ENCODE peak calls at places on chromosomes 7 and 10, in five cellular contexts. X is uterus, B is endothelial cell of umbilical vein, N is esophagus squamous epithelium, F is nephron progenitor cell. G is an unnamed sample.

GRCh38 chr7:415646-416525 is 103.8 kb downstream of the PDGFA start:
- DNase-seq in X (no peak), F (no peak), B (no peak), N (no peak), G (no peak)

GRCh38 chr7:119900996-119901395 is 372.0 kb upstream of the KCND2 start:
- DNase-seq in X (no peak), F (no peak), B (no peak), N (no peak), G (no peak)

GRCh38 chr7:338295-339061 is 48.5 kb downstream of the FOXL3 start:
- DNase-seq in X (no peak), N (no peak), B (no peak), F (no peak), G (no peak)

GRCh38 chr7:70728873-70729552 is 402.9 kb upstream of the GALNT17 start:
- DNase-seq in X (no peak), B (no peak), N (no peak), F (no peak), G (no peak)

GRCh38 chr10:48541144-48541795 is 63.6 kb downstream of the ARHGAP22 start:
- DNase-seq in F (no peak), B (no peak), N (no peak), X (no peak), G (no peak)

GRCh38 chr7:136062625-136063336 is 85.6 kb upstream of the MTPN start:
- DNase-seq in F (no peak), N (no peak), X (no peak), B (no peak), G (no peak)

GRCh38 chr10:132096863-132097478 is 31.2 kb downstream of the JAKMIP3 start:
- DNase-seq in X (no peak), B (no peak), N (no peak), F (no peak), G (no peak)

GRCh38 chr7:33964417-33965115 is 59.2 kb downstream of the BMPER start:
- DNase-seq in B (no peak), F (no peak), N (no peak), X (no peak), G (no peak)

GRCh38 chr7:41907444-41907843 is 204.6 kb upstream of the INHBA start:
- DNase-seq in N (no peak), B (no peak), X (no peak), F (no peak), G (no peak)

GRCh38 chr10:3654496-3654895 is 130.5 kb downstream of the KLF6 start:
- DNase-seq in B (no peak), N (no peak), F (no peak), X (no peak), G (no peak)

GRCh38 chr7:50660040-50660829 is 95.0 kb upstream of the DDC start:
- DNase-seq in N (peak), B (no peak), X (peak), F (no peak), G (no peak)

GRCh38 chr10:69861251-69862240 is 59.8 kb downstream of the COL13A1 start:
- DNase-seq in X (no peak), F (no peak), B (peak), N (no peak), G (no peak)
- TF ChIP-seq CTCF in X (no peak), F (no peak), B (peak), N (no peak), G (no peak)

DNA sequence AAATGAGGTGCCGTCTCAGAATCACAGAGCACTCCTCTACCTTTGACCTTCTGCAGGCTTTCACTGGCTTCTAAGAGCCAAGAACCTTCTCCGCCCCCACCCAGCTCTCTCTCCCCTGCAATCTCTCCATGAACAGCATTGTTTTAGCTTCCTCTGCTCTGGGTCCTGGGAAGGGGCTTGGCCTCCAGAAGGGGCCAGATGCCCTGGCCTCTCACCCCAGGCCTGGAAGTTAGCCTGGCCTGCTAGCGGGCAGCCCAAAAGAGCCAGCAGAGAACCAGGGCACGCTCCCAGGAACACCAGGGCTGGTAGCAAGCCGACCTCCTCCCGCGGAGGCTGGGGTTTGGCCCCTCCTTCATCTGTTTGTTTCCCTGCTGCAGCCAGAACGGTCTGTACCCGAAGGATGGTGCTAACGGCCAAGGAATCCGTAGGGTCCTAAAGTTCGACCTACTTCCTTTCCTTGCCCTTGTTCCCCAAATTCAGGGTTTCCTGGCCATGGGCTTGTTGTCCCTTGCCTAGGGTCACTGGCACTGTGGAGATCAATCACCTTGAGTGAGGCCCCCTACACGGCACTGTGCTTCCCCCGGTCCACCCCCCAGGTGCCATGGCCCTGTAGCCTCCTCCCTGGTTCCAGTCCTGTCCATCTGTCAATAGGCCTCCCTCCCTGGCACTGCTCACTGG is 18.7 kb upstream of the DDIT4 start:
- DNase-seq in N (no peak), B (peak), F (peak), X (peak), G (peak)
- TF ChIP-seq CTCF in N (no peak), B (no peak), F (no peak), X (no peak), G (no peak)

GRCh38 chr10:59234814-59235429 is 58.5 kb downstream of the PHYHIPL start:
- DNase-seq in N (no peak), B (peak), X (no peak), F (peak), G (no peak)
- TF ChIP-seq CTCF in N (no peak), B (peak), X (peak), F (peak), G (peak)

DNA sequence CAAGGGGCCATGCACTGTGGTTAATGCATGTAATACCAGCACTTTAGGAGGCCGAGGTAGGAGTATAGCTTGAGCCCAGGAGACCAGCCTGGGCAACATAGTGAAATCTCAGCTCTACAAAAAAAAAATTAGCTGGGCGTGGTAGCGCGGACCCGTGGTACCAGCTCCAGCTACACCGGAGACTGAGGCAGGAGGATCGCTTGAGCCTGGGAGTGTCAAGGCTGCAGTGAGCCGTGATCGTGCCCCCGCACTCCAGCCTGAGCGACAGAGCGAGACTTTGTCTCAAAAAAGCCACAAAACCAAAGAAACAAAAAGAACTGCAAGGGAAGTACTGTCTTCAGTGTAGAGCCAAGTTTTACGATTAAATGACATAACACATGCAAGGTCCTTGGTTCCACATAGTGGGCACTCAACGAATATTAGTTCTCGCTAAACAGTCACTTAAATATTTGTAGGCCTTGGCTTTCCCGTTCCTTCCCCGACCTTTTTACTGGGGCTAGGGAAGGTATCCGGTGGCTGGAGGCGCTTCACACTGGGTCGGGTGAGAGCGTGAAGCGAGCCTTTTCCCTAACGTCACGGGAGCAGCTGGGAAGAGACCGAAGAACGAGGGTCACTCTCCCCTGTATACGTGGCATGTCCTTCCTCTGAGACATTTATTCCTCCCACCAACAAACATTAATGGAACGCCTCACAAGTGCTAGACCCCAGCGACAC is 995 bp upstream of the SND1 start:
- DNase-seq in B (no peak), F (no peak), X (no peak), N (no peak), G (peak)
- TF ChIP-seq CTCF in B (no peak), F (no peak), X (no peak), N (no peak), G (no peak)

DNA sequence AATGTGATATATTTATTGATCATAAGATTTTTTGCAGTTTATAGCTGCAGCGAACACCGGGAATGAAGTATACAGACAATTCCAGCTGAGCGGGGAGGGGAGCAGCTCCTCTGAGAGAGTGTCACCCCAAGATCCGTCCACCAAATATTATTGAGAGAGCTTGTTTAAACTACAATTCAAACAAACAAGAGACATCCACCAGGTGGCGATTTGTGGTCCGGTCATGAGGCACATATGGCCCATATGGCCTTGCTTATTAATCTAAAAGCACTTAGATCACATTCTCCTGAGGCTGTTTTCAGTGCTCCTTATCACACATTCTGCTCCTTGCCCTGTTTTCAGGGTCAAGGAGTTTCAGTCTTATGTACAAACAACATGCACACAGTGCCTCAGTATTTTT is 83.1 kb downstream of the THSD7A start:
- DNase-seq in N (no peak), B (no peak), F (no peak), X (no peak), G (no peak)
- TF ChIP-seq CTCF in N (no peak), B (no peak), F (no peak), X (no peak), G (no peak)

GRCh38 chr7:156099085-156099484 is 286.8 kb upstream of the SHH start:
- DNase-seq in B (no peak), F (no peak), X (no peak), N (no peak), G (no peak)

GRCh38 chr7:156104501-156105336 is 292.5 kb upstream of the SHH start:
- DNase-seq in B (no peak), F (no peak), X (no peak), N (no peak), G (no peak)

GRCh38 chr7:156105337-156106106 is 293.3 kb upstream of the SHH start:
- DNase-seq in N (no peak), F (no peak), B (no peak), X (no peak), G (no peak)

GRCh38 chr7:156101355-156101754 is 289.1 kb upstream of the SHH start:
- DNase-seq in N (no peak), X (no peak), B (no peak), F (no peak), G (no peak)

GRCh38 chr7:156102267-156102666 is 290.0 kb upstream of the SHH start:
- DNase-seq in X (no peak), F (no peak), B (no peak), N (no peak), G (no peak)
- TF ChIP-seq CTCF in X (no peak), F (no peak), B (no peak), N (no peak), G (no peak)

GRCh38 chr10:52314007-52314821 is at the start of gene DKK1:
- DNase-seq in N (no peak), F (peak), B (peak), X (peak), G (peak)
- TF ChIP-seq CTCF in N (no peak), F (peak), B (peak), X (peak), G (peak)

DNA sequence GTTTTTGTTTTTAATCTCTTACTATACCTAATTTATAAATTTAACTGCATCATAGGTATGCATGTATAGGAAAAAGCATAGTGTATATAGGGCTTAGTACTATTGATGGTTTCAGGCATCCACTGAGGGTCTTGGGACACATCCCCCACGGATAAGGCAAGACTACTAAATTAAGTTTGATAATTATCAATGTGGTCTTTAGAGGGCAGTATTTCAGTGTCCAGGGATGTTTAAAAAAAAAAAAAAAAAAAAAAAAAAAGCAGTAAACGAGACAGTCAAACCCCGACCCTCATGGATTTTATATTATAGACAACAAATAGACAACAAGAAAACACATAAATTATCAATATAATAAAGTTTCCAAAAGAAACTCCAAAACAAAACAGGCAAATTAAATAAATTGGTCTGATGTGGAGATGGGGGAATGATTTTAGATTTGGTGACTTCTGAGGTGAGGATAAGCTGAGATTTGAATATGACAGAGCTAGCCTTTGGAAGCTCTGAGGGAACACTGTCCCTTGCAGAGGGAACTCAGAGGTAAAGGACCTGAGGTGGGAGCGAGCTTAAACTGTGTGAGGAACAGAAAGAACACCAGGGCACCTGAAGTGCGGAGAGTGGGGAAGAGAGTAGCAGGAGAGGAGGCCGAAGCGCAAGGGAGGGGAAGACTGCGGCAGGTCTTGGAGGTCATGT is 14.8 kb downstream of the ACSM6 start:
- DNase-seq in X (no peak), N (no peak), F (no peak), B (peak), G (no peak)
- TF ChIP-seq CTCF in X (no peak), N (no peak), F (peak), B (peak), G (no peak)

GRCh38 chr7:132394283-132395003 is 181.8 kb downstream of the PLXNA4 start:
- DNase-seq in X (no peak), N (no peak), F (no peak), B (no peak), G (peak)
- TF ChIP-seq CTCF in X (no peak), N (no peak), F (no peak), B (peak), G (no peak)

G was measured in GM13976.